ENCODE peak calls at places on chromosomes 4 and X, in seven cellular contexts. H, D, O, Z, N, C and S are unnamed samples.

GRCh38 chr4:107060388-107060787 is 24.3 kb upstream of the DKK2 start:
- DNase-seq in O (no peak), Z (no peak), C (no peak), D (no peak), N (no peak), H (no peak), S (no peak)

GRCh38 chr4:13521047-13521446 is 23.3 kb downstream of the NKX3-2 start:
- DNase-seq in Z (no peak), O (no peak), N (no peak), C (no peak), H (no peak), D (no peak), S (no peak)

GRCh38 chr4:2059726-2060577 is 825 bp downstream of the NAT8L start:
- DNase-seq in C (no peak), Z (no peak), H (no peak), N (no peak), O (no peak), D (no peak), S (no peak)

GRCh38 chrX:99172958-99173357 is 1237.1 kb downstream of the PCDH19 start:
- DNase-seq in H (no peak), C (no peak), O (no peak), Z (no peak), D (no peak), N (no peak), S (no peak)

GRCh38 chrX:1476682-1477081 is 24.0 kb upstream of the ASMTL start:
- DNase-seq in Z (no peak), O (no peak), D (no peak), C (no peak), H (peak; percentile 4), N (no peak), S (no peak)

GRCh38 chr4:98352403-98352802 is 91.2 kb downstream of the RAP1GDS1 start:
- DNase-seq in N (no peak), D (no peak), Z (no peak), C (no peak), O (no peak), H (no peak), S (no peak)

GRCh38 chr4:88276952-88277710 is 7.2 kb downstream of the PPM1K start:
- DNase-seq in H (no peak), N (no peak), O (no peak), C (no peak), D (no peak), Z (no peak), S (no peak)

GRCh38 chr4:78880874-78881492 is 58.3 kb downstream of the PAQR3 start:
- DNase-seq in H (no peak), N (no peak), O (no peak), C (no peak), D (no peak), Z (no peak), S (no peak)

GRCh38 chr4:80989921-80990544 is 40.5 kb upstream of the BMP3 start:
- DNase-seq in C (no peak), H (no peak), N (no peak), O (no peak), Z (no peak), D (no peak), S (peak; percentile 36)

DNA sequence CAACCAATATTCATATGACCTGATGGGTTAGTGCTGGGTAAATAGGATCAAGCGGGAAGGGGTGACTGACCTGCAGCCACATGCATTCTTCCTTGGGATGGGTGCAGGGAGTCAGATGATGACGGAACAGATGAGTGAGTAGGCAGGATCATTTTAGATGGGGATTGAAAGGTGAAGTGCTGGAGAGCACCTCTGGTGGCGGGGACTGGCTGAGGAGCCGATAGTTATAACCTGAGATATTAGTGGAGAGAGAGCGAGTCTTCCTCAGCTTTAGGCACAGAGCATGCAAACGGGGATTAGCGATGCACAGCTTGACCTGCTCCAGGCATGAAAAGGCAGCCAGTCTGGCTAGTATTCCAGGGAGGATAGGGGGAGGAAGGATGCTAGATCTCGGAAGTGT is 99.1 kb downstream of the AFF1 start:
- DNase-seq in O (no peak), N (no peak), C (no peak), D (no peak), H (no peak), Z (no peak), S (no peak)
- H3K4me1 ChIP-seq in O (peaks cover 97% of the 10 kb centered on the region), N (peaks cover 98% of the 10 kb centered on the region), C (peaks cover 47% of the 10 kb centered on the region), D (peaks cover 100% of the 10 kb centered on the region), H (peaks cover 8% of the 10 kb centered on the region), Z (peaks cover 10% of the 10 kb centered on the region), S (peaks cover 80% of the 10 kb centered on the region)

GRCh38 chrX:25016938-25017598 is 1.3 kb upstream of the ARX start:
- DNase-seq in Z (no peak), D (no peak), C (no peak), N (no peak), O (no peak), H (no peak), S (no peak)
- H3K27me3 ChIP-seq in Z (peaks cover 16% of the 10 kb centered on the region), D (peaks cover 96% of the 10 kb centered on the region), C (peaks cover 24% of the 10 kb centered on the region), N (peaks cover 97% of the 10 kb centered on the region), O (peaks cover 4% of the 10 kb centered on the region), H (peaks cover 96% of the 10 kb centered on the region), S (peaks cover 37% of the 10 kb centered on the region)

DNA sequence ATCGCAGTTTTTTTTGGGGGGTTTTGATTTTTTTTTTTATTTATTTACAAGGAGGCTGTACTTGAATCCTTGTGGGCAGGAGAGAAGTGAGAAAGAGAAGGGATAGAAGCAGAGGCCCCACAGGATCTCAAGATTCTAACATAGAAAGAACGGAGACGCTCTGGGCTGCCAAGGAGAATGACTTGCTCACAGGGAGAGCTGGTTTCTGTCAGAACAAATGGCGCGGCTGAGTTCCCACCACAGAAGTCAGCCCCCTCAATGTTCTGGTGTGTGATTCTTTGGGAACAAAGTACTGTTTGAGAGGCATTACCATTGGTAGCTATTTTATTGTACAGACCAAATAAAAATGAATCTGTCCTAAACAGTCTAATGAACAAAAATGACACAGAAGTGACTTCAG is 80.6 kb downstream of the ATXN3L start:
- DNase-seq in O (no peak), Z (no peak), N (no peak), D (no peak), C (no peak), H (no peak), S (no peak)
- H3K4me1 ChIP-seq in O (no peaks in the 10 kb centered on the region), Z (no peaks in the 10 kb centered on the region), N (no peaks in the 10 kb centered on the region), D (no peaks in the 10 kb centered on the region), C (no peaks in the 10 kb centered on the region), H (no peaks in the 10 kb centered on the region), S (no peaks in the 10 kb centered on the region)

GRCh38 chrX:72304877-72305276 is 837 bp downstream of the CITED1 start:
- DNase-seq in Z (no peak), H (no peak), O (no peak), D (no peak), N (no peak), C (no peak), S (no peak)
- H3K27me3 ChIP-seq in Z (no peaks in the 10 kb centered on the region), H (peaks cover 99% of the 10 kb centered on the region), O (no peaks in the 10 kb centered on the region), D (peaks cover 93% of the 10 kb centered on the region), N (peaks cover 26% of the 10 kb centered on the region), C (peaks cover 23% of the 10 kb centered on the region), S (peaks cover 5% of the 10 kb centered on the region)

DNA sequence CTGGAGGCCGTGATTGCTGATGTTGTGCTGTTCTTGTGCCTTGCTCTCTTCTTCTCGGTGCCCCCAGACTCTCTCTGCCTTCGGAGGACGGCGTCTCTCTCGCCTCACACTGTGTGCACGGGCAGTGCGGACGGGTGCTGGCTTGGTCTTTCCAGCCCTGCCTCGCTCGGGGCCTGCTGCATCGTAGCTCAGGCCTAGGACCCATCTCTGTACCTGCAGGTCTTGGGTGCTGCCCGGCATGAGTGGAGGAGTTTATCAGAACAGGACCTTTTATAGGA is 18.2 kb downstream of the RGS12 start:
- DNase-seq in H (no peak), D (no peak), C (no peak), Z (no peak), O (peak; percentile 11), N (no peak), S (no peak)
- H3K4me1 ChIP-seq in H (no peaks in the 10 kb centered on the region), D (peaks cover 17% of the 10 kb centered on the region), C (peaks cover 5% of the 10 kb centered on the region), Z (no peaks in the 10 kb centered on the region), O (peaks cover 1% of the 10 kb centered on the region), N (peaks cover 10% of the 10 kb centered on the region), S (peaks cover 6% of the 10 kb centered on the region)

GRCh38 chrX:94414746-94415145 is 740.7 kb downstream of the FAM133A start:
- DNase-seq in N (no peak), D (no peak), H (no peak), C (no peak), O (no peak), Z (no peak), S (no peak)
- H3K27me3 ChIP-seq in N (no peaks in the 10 kb centered on the region), D (peaks cover 3% of the 10 kb centered on the region), H (peaks cover 7% of the 10 kb centered on the region), C (no peaks in the 10 kb centered on the region), O (no peaks in the 10 kb centered on the region), Z (no peaks in the 10 kb centered on the region), S (no peaks in the 10 kb centered on the region)